ENCODE peak calls at places on chromosomes 13 and 19, in seven cellular contexts. N, P, X, C, Y, H and U are unnamed samples.

GRCh38 chr13:66689628-66690027 is 540.5 kb downstream of the PCDH9 start:
- DNase-seq in N (no peak), P (no peak), X (no peak), C (no peak), Y (no peak), H (no peak), U (no peak)

GRCh38 chr13:98384739-98385138 is 192.2 kb downstream of the STK24 start:
- DNase-seq in N (no peak), P (no peak), X (no peak), C (no peak), Y (no peak), H (no peak), U (no peak)

GRCh38 chr13:46012404-46012803 is 40.1 kb downstream of the ZC3H13 start:
- DNase-seq in N (no peak), P (no peak), X (no peak), C (no peak), Y (no peak), H (no peak), U (no peak)

GRCh38 chr19:37251308-37252229 is 33.6 kb downstream of the ZNF383 start:
- DNase-seq in N (peak), P (peak), X (no peak), C (peak), Y (no peak), H (peak), U (peak)

GRCh38 chr19:15280915-15281683 is 48.9 kb upstream of the EPHX3 start:
- DNase-seq in N (no peak), P (peak), X (no peak), C (peak), Y (no peak), H (no peak), U (no peak)

GRCh38 chr19:6047741-6048231 is 62.5 kb downstream of the RFX2 start:
- DNase-seq in N (no peak), P (no peak), X (peak), C (no peak), Y (peak), H (no peak), U (no peak)

GRCh38 chr19:16585808-16586476 is 13.7 kb upstream of the SLC35E1 start:
- DNase-seq in N (peak), P (no peak), X (no peak), C (peak), Y (no peak), H (no peak), U (no peak)

GRCh38 chr19:45350477-45351058 is 10.0 kb downstream of the KLC3 start:
- DNase-seq in N (no peak), P (no peak), X (no peak), C (no peak), Y (no peak), H (no peak), U (no peak)

GRCh38 chr13:73656863-73657262 is 477.3 kb downstream of the KLF12 start:
- DNase-seq in N (no peak), P (no peak), X (no peak), C (no peak), Y (no peak), H (no peak), U (no peak)

GRCh38 chr19:41886761-41887710 is 4.1 kb downstream of the ARHGEF1 start:
- DNase-seq in N (no peak), P (no peak), X (no peak), C (peak), Y (no peak), H (no peak), U (no peak)
- TF ChIP-seq POLR2AphosphoS5 in N (peak), P (no peak), X (no peak), C (peak), Y (no peak), H (no peak), U (no peak)

DNA sequence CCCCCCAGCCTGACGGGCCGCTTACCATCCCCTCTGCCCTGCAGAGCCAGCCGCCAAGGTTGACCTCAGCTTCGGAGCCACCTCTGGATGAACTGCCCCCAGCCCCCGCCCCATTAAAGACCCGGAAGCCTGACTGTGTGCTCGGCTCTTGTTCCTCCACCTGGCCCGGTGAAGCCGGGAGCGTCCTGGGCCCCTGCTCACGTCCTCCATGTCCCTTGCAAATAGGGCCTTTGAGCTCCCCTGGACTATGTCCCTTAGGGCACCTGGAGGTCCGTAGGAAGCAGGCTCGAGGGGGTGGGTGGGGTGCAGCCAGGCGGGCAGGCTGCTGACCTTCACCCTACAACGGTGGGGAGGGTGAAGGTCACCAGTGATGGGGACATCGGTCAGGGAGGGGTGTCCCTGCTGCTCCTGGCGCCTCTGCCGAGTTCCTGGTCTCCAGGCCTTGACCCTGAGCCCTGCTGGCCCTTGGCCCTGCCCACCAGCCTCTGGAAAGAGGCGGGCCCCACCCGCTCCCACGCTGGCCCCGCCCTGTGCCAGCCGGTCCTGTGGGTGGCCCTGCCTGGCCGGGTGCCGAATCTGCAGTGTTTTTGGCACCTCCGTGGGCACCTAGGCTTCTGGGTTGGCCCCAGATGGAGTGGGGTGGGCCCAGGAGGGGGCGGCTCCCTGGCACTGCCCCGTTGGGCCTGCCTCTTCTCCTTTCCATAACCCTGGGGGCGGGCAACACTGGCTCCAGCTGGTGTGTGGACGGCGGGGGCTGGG is 3.3 kb downstream of the ATP5F1D start:
- DNase-seq in N (no peak), P (peak), X (no peak), C (peak), Y (no peak), H (no peak), U (no peak)
- TF ChIP-seq POLR2AphosphoS5 in N (no peak), P (peak), X (peak), C (peak), Y (no peak), H (peak), U (no peak)

GRCh38 chr19:41325640-41325946 is 15.6 kb downstream of the CCDC97 start:
- DNase-seq in N (no peak), P (no peak), X (no peak), C (no peak), Y (peak), H (no peak), U (no peak)

GRCh38 chr19:41324921-41325639 is 15.1 kb downstream of the CCDC97 start:
- DNase-seq in N (no peak), P (peak), X (no peak), C (peak), Y (peak), H (no peak), U (no peak)

GRCh38 chr19:41323023-41323422 is 13.1 kb downstream of the CCDC97 start:
- DNase-seq in N (no peak), P (no peak), X (no peak), C (no peak), Y (no peak), H (no peak), U (no peak)

GRCh38 chr19:41323430-41324125 is 13.6 kb downstream of the CCDC97 start:
- DNase-seq in N (no peak), P (no peak), X (no peak), C (peak), Y (no peak), H (no peak), U (no peak)

GRCh38 chr19:41324231-41324702 is 14.3 kb downstream of the CCDC97 start:
- DNase-seq in N (no peak), P (no peak), X (no peak), C (no peak), Y (no peak), H (no peak), U (no peak)
- TF ChIP-seq POLR2AphosphoS5 in N (no peak), P (no peak), X (no peak), C (no peak), Y (no peak), H (no peak), U (peak)

GRCh38 chr19:12681074-12681987 is at the start of gene DHPS:
- DNase-seq in N (peak), P (peak), X (peak), C (peak), Y (peak), H (peak), U (peak)
- TF ChIP-seq POLR2AphosphoS5 in N (peak), P (peak), X (peak), C (peak), Y (peak), H (peak), U (peak)

DNA sequence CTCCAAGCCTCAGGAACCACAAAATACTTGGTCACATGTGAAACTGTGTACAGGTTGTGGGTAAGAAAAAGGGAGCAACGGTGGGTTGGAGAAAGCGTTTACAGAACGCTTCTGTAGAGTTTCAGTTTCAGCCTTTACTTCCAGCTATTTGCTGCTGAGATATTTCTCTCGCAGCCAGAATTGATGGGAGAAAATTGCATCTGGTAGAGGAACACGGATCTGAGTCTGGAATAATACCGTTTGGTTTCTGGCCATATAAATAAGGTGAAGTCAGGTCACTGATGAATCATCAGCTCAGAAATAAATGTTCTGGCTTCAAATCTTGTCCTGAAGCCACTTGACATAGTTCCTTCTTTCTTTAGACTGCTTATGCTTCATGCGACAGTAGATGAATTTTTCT is 20.3 kb upstream of the RFC3 start:
- DNase-seq in N (no peak), P (no peak), X (no peak), C (no peak), Y (no peak), H (no peak), U (no peak)
- TF ChIP-seq POLR2AphosphoS5 in N (no peak), P (peak), X (no peak), C (no peak), Y (no peak), H (no peak), U (no peak)